ENCODE peak calls at places on chromosomes 16 and 17, in seven cellular contexts. H is neural progenitor cell, L is Peyer's patch, W is thoracic aorta, V is PC-3, Y is psoas muscle, T is cardiac muscle cell. J is an unnamed sample.
A peak's percentile ranks its signal among the peaks of the same experiment; 100 is the strongest.

GRCh38 chr17:66954632-66955031 is 9.9 kb upstream of the CACNG4 start:
- DNase-seq in H (no peak), L (no peak), W (no peak), V (no peak), Y (no peak), T (no peak), J (no peak)

GRCh38 chr17:66580178-66580577 is 254.7 kb upstream of the CACNG5 start:
- DNase-seq in H (peak; percentile 67), L (no peak), W (no peak), V (no peak), Y (no peak), T (peak; percentile 49), J (peak; percentile 94)

GRCh38 chr17:29661220-29661619 is 38.5 kb upstream of the CORO6 start:
- DNase-seq in H (no peak), L (no peak), W (no peak), V (no peak), Y (no peak), T (no peak), J (no peak)

GRCh38 chr17:550776-551175 is 163.9 kb downstream of the VPS53 start:
- DNase-seq in H (no peak), L (no peak), W (no peak), V (no peak), Y (no peak), T (no peak), J (no peak)

GRCh38 chr17:61349350-61349749 is 50.3 kb upstream of the TBX2 start:
- DNase-seq in H (no peak), L (no peak), W (no peak), V (peak; percentile 38), Y (no peak), T (no peak), J (no peak)

GRCh38 chr16:57916735-57917450 is 54.0 kb downstream of the CNGB1 start:
- DNase-seq in H (no peak), L (no peak), W (no peak), V (peak; percentile 53), Y (no peak), T (no peak), J (peak; percentile 58)

GRCh38 chr16:62760398-62760797 is 724.2 kb upstream of the CDH8 start:
- DNase-seq in H (no peak), L (no peak), W (no peak), V (no peak), Y (no peak), T (no peak), J (no peak)

GRCh38 chr16:19994771-19995170 is 78.9 kb downstream of the GPR139 start:
- DNase-seq in H (no peak), L (no peak), W (no peak), V (no peak), Y (no peak), T (no peak), J (no peak)

GRCh38 chr16:79658301-79659001 is 57.9 kb upstream of the MAF start:
- DNase-seq in H (peak; percentile 13), L (no peak), W (no peak), V (peak; percentile 62), Y (no peak), T (peak; percentile 84), J (no peak)

GRCh38 chr17:78304549-78305037 is 55.3 kb downstream of the SOCS3 start:
- DNase-seq in H (no peak), L (no peak), W (no peak), V (no peak), Y (peak; percentile 86), T (no peak), J (peak; percentile 73)

GRCh38 chr17:58083491-58084316 is 485 bp downstream of the DYNLL2 start:
- DNase-seq in H (peak; percentile 40), L (peak; percentile 66), W (no peak), V (peak; percentile 55), Y (peak; percentile 89), T (peak; percentile 55), J (peak; percentile 92)

DNA sequence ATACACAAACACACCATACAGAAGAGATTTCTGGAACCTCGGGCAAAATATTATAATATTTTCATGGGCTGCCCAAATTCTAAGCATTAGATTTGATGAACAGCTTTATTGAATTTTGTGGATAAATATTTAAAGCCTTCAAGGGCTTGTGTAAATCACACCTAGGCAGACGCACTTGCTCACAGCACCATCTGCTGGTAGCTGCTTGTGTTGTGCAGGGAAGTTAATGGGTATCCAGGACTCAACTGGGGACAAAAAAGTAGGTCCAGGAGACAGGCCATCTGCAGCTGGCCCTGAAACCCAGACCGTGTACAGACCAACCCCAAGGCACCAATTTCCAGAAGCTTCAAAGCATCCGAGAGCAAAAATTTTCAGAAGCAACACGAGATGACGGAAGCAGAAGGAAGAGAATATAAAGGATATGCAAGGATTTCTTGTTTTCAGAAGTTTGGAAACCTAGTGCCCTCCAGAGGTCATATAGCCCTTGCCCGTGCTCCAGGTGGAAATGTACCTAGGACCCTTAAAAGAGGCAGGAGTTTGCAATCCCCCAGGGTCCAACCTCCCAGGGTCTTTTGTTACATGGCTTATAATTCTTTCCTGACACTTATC is 140.0 kb downstream of the CHD9NB start:
- DNase-seq in H (peak; percentile 80), L (no peak), W (no peak), V (peak; percentile 66), Y (peak; percentile 51), T (peak; percentile 65), J (no peak)
- TF ChIP-seq CTCF in H (peak; percentile 93), L (peak; percentile 77), W (no peak), V (peak; percentile 75), Y (peak; percentile 49), T (peak; percentile 82), J (peak; percentile 73)

GRCh38 chr16:88662222-88662842 is 559 bp downstream of the MVD start:
- DNase-seq in H (peak; percentile 49), L (peak; percentile 52), W (no peak), V (no peak), Y (no peak), T (no peak), J (no peak)

GRCh38 chr16:88667496-88667895 is 4.6 kb upstream of the MVD start:
- DNase-seq in H (peak; percentile 41), L (no peak), W (no peak), V (no peak), Y (no peak), T (peak; percentile 21), J (no peak)

GRCh38 chr16:88662843-88663606 is at the start of gene MVD:
- DNase-seq in H (peak; percentile 99), L (peak; percentile 96), W (peak; percentile 83), V (peak; percentile 94), Y (peak; percentile 99), T (peak; percentile 99), J (peak; percentile 99)

GRCh38 chr16:88665570-88665969 is 2.7 kb upstream of the MVD start:
- DNase-seq in H (no peak), L (no peak), W (no peak), V (no peak), Y (no peak), T (no peak), J (no peak)

DNA sequence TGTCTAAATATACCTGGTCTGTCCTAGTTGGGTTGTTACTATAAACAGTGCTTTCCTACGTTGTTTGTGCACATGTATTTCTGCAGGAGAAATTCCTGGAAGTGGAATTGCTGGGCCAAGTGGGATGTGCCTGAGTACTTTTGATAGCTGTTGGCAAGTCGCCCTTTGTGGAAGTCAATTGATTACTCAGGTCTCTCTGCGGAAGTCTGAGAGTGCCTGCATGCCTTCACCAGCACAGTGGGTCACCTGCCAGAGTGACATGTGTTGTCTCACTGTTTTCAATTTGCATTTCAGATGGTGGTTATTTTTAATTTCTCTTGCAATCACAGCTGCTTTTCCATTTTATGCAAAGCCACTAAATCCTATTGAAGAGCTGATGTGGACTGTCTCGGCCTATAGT is 2.3 kb upstream of the MVD start:
- DNase-seq in H (no peak), L (no peak), W (no peak), V (no peak), Y (no peak), T (no peak), J (no peak)
- H3K36me3 ChIP-seq in H (no peaks in the 10 kb centered on the region), L (no peaks in the 10 kb centered on the region), W (no peaks in the 10 kb centered on the region), V (no peaks in the 10 kb centered on the region), Y (no peaks in the 10 kb centered on the region), T (no peaks in the 10 kb centered on the region), J (no peaks in the 10 kb centered on the region)

DNA sequence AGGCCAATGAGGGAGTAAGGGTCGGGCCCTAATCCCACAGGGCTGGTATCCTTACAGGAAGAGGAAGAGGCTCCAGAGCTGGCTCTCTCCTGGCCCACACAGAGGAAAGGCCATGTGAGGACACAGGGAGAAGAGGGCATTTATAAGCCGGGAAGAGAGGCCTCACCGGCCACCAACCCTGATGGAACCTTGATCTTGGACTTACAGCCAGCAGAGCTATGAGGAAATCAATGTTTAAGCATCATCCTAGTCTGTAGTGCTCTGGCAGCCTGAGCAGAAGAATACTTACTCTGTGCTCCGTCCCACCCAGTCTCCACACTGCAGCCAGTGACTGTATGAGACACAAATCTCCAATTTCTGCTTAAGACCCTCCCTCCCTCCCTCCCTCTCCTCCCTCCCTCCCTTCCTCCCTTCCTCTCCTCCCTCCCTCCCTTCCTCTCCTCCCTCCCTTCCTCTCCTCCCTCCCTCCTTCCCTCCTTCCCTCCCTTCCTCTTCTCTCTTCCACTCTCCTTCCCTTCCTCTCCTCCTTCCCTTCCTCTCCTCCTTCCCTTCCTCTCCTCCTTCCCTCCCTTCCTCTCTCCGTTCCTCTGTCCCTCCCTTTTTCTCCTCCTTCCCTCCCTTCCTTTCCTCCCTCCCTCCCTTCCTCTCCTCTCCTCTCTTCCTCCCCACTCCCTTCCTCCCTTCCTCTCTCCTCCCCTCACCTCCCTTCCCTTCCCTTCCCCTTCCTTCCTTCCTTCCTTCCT is 8.9 kb upstream of the TMEM220 start:
- DNase-seq in H (no peak), L (no peak), W (no peak), V (no peak), Y (no peak), T (peak; percentile 10), J (no peak)
- H3K27ac ChIP-seq in H (no peak overlapping the region), L (no peak overlapping the region), W (no peak overlapping the region), V (no peak overlapping the region), Y (no peak overlapping the region), T (no peak overlapping the region), J (no peak overlapping the region)

GRCh38 chr17:34841467-34841866 is 119.8 kb downstream of the CCT6B start:
- DNase-seq in H (no peak), L (no peak), W (no peak), V (no peak), Y (no peak), T (no peak), J (no peak)
- TF ChIP-seq CTCF in H (peak; percentile 19), L (no peak), W (no peak), V (peak; percentile 9), Y (no peak), T (no peak), J (no peak)

DNA sequence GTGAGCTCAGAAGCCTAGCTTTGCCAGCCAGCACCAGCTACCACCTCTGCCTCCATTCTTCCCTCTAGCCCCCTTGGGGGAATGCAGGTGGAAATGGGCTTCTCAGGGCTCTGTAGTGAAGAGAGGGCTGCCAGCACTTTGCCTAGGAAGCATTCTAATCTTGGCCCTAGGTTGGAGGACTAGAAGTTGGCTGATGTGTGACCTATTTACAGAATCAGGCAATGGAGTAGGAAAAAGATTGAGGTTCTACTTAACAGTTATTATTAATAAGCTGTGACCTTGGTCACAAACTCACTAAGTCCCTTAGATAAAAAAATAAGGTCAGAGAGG is 19.9 kb downstream of the DHX38 start:
- DNase-seq in H (no peak), L (no peak), W (no peak), V (no peak), Y (no peak), T (no peak), J (no peak)
- H3K36me3 ChIP-seq in H (no peaks in the 10 kb centered on the region), L (no peaks in the 10 kb centered on the region), W (peaks cover 42% of the 10 kb centered on the region), V (peaks cover 4% of the 10 kb centered on the region), Y (peaks cover 12% of the 10 kb centered on the region), T (peaks cover 19% of the 10 kb centered on the region), J (peaks cover 31% of the 10 kb centered on the region)

J was measured in kidney.